ENCODE peak calls at places on chromosomes 16 and 17, in eight cellular contexts. J is body of pancreas, X is mammary epithelial cell, B is GM12878, S is Calu3, O is mesothelial cell of epicardium, I is choroid plexus epithelial cell, Z is RWPE1. K is an unnamed sample.

GRCh38 chr17:27244019-27244418 is 49.9 kb upstream of the WSB1 start:
- DNase-seq in J (no peak), X (no peak), B (no peak), S (no peak), O (no peak), I (no peak), Z (no peak), K (no peak)

GRCh38 chr16:1424028-1424427 is 3.5 kb upstream of the UQCC4 start:
- DNase-seq in J (no peak), X (no peak), B (no peak), S (no peak), O (no peak), I (no peak), Z (no peak), K (no peak)

GRCh38 chr17:15247891-15248529 is 17.1 kb downstream of the PMP22 start:
- DNase-seq in J (no peak), X (peak; percentile 83), B (no peak), S (no peak), O (no peak), I (no peak), Z (peak; percentile 36), K (no peak)

GRCh38 chr17:42340691-42341127 is 47.5 kb downstream of the STAT3 start:
- DNase-seq in J (no peak), X (no peak), B (no peak), S (no peak), O (no peak), I (no peak), Z (no peak), K (no peak)

GRCh38 chr16:67748791-67749282 is 29.7 kb upstream of the GFOD2 start:
- DNase-seq in J (no peak), X (peak; percentile 25), B (no peak), S (no peak), O (no peak), I (no peak), Z (no peak), K (no peak)

GRCh38 chr16:53817812-53818211 is 113.9 kb downstream of the FTO start:
- DNase-seq in J (no peak), X (no peak), B (no peak), S (no peak), O (no peak), I (peak; percentile 65), Z (no peak), K (peak; percentile 36)

GRCh38 chr17:62187681-62188080 is 122.6 kb upstream of the MED13 start:
- DNase-seq in J (peak; percentile 15), X (peak; percentile 55), B (no peak), S (no peak), O (no peak), I (no peak), Z (no peak), K (peak; percentile 46)

GRCh38 chr17:56594528-56595418 is 1.3 kb downstream of the NOG start:
- DNase-seq in J (peak; percentile 3), X (peak; percentile 58), B (no peak), S (peak; percentile 16), O (peak; percentile 43), I (no peak), Z (no peak), K (no peak)

GRCh38 chr16:72422308-72422897 is 250.4 kb upstream of the PMFBP1 start:
- DNase-seq in J (no peak), X (no peak), B (no peak), S (no peak), O (no peak), I (no peak), Z (no peak), K (no peak)

GRCh38 chr16:86495357-86495701 is 15.0 kb upstream of the FOXF1 start:
- DNase-seq in J (no peak), X (no peak), B (no peak), S (no peak), O (no peak), I (no peak), Z (no peak), K (no peak)

GRCh38 chr17:28584434-28584833 is 7.7 kb upstream of the ALDOC start:
- DNase-seq in J (no peak), X (no peak), B (no peak), S (no peak), O (no peak), I (no peak), Z (no peak), K (no peak)

GRCh38 chr17:2705888-2706795 is 5.4 kb downstream of the CLUH start:
- DNase-seq in J (no peak), X (no peak), B (no peak), S (no peak), O (no peak), I (no peak), Z (no peak), K (no peak)

GRCh38 chr16:62194828-62195227 is 158.6 kb upstream of the CDH8 start:
- DNase-seq in J (no peak), X (no peak), B (no peak), S (no peak), O (no peak), I (no peak), Z (peak; percentile 11), K (no peak)
- TF ChIP-seq CTCF in J (no peak), X (peak; percentile 26), B (no peak), S (no peak), O (no peak), I (no peak), Z (no peak), K (no peak)

GRCh38 chr17:79926308-79927135 is 87.3 kb upstream of the CBX4 start:
- DNase-seq in J (peak; percentile 47), X (no peak), B (no peak), S (no peak), O (no peak), I (no peak), Z (no peak), K (no peak)

GRCh38 chr17:79924639-79924976 is 85.4 kb upstream of the CBX4 start:
- DNase-seq in J (no peak), X (no peak), B (no peak), S (no peak), O (no peak), I (no peak), Z (no peak), K (no peak)

GRCh38 chr17:79926002-79926307 is 86.7 kb upstream of the CBX4 start:
- DNase-seq in J (no peak), X (no peak), B (no peak), S (peak; percentile 25), O (no peak), I (no peak), Z (no peak), K (no peak)

GRCh38 chr17:79923974-79924638 is 84.9 kb upstream of the CBX4 start:
- DNase-seq in J (peak; percentile 43), X (no peak), B (no peak), S (peak; percentile 59), O (peak; percentile 58), I (peak; percentile 48), Z (no peak), K (peak; percentile 34)

DNA sequence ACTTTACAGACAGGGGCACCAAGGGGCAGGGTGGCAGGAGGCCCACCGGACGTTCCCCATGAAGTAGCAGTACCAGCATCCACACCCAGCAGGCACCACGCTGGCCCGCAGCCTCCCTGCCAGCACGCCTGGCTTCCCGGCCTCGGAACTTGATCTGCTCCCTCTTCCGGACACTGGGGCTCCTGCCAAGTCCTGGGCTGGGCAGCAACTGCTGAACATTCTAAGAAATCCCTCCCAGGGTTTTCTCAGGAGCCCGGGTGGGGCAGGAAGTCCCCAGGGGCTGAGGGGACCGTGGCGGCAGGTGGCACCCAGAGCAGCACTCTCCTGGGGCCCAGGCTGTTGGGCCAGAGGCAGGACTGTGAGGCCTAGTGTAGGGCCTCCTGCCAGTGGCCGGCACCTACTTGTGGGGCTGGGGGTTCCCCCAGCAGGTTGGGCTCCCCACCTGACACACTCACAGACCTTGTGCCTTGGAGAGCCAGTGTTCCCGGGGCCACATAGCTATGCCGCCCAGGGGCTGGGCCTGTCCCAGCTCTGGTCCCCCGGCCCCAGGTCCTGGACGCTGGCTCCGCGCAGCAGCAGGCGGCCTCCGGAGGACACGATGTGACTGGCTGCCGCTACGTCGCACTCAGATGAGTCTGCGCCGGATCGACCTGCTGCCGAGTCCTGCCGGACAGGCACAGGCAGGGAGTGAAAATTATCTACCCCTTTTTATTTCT is 86.2 kb upstream of the CBX4 start:
- DNase-seq in J (peak; percentile 80), X (no peak), B (no peak), S (peak; percentile 90), O (no peak), I (peak; percentile 51), Z (peak; percentile 34), K (peak; percentile 25)
- TF ChIP-seq CTCF in J (no peak), X (peak; percentile 33), B (no peak), S (peak; percentile 17), O (no peak), I (peak; percentile 34), Z (no peak), K (no peak)

GRCh38 chr16:88673685-88674398 is 11.0 kb upstream of the MVD start:
- DNase-seq in J (no peak), X (no peak), B (no peak), S (no peak), O (no peak), I (no peak), Z (no peak), K (no peak)

GRCh38 chr16:88676502-88677242 is 9.6 kb downstream of the SNAI3 start:
- DNase-seq in J (no peak), X (no peak), B (no peak), S (no peak), O (no peak), I (no peak), Z (no peak), K (no peak)

GRCh38 chr16:88671806-88672205 is 8.9 kb upstream of the MVD start:
- DNase-seq in J (no peak), X (no peak), B (no peak), S (no peak), O (no peak), I (no peak), Z (no peak), K (no peak)

GRCh38 chr16:88669986-88670385 is 7.1 kb upstream of the MVD start:
- DNase-seq in J (no peak), X (no peak), B (no peak), S (no peak), O (no peak), I (no peak), Z (no peak), K (no peak)

GRCh38 chr16:88672776-88673175 is 9.9 kb upstream of the MVD start:
- DNase-seq in J (no peak), X (no peak), B (no peak), S (no peak), O (no peak), I (no peak), Z (no peak), K (no peak)
- TF ChIP-seq CTCF in J (no peak), X (peak; percentile 28), B (peak; percentile 20), S (no peak), O (no peak), I (peak; percentile 40), Z (no peak), K (peak; percentile 30)

DNA sequence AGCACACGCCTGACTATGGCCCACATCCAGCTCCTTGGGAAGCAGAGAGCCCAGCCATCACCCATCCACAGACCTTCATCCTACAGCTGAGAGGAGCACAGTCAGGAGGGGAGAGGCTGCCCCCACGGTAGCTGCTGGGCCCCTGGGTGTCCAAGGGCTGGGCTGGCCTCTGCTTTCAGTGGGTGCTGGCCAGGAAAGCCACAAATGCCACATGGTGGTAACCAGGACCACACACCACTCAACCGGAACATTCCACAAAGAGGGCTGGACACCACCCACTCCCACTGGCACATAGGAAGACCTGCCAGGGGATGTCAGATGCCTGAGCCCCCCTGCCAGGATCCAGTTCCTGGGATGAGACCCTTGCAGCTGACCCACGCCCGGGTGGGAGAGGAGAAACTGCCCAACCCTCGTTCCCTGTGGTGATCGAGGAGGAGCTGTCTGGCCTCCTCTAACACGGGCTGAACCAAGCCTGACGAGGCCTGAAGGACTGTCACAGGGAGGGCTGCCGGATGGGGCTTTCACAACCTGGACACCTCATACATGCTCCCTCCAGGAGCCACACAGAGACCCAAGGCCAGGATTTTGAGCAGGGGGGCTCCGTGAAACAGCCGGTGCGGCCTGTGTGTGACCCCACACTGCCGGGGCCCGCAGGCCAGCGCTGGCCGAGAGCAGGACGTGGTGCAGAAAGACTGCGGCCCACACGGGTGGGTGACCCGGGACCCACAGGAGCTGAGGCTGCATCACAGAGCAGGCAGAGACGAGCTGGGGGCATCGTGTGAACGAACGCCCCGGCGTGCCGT is 30.7 kb downstream of the PIEZO1 start:
- DNase-seq in J (no peak), X (no peak), B (no peak), S (no peak), O (no peak), I (no peak), Z (no peak), K (no peak)
- TF ChIP-seq CTCF in J (no peak), X (no peak), B (no peak), S (no peak), O (no peak), I (no peak), Z (no peak), K (no peak)

K was measured in fibroblast of pulmonary artery.